ENCODE peak calls at places on chromosomes 16 and 17, in four cellular contexts. One of them, this sample, is unnamed.
A peak's percentile ranks its signal among the peaks of the same experiment; 100 is the strongest.

GRCh38 chr16:73054732-73055481 is 7.0 kb upstream of the ZFHX3 start:
- DNase-seq in HCT116: no peak
- DNase-seq in suprapubic skin: no peak
- DNase-seq in body of pancreas: no peak
- DNase-seq in this sample: no peak

GRCh38 chr16:82888616-82889015 is 261.8 kb downstream of the CDH13 start:
- DNase-seq in HCT116: no peak
- DNase-seq in suprapubic skin: no peak
- DNase-seq in body of pancreas: no peak
- DNase-seq in this sample: peak; percentile 20

GRCh38 chr17:17538417-17539391 is 42.5 kb upstream of the RASD1 start:
- DNase-seq in HCT116: no peak
- DNase-seq in suprapubic skin: no peak
- DNase-seq in body of pancreas: peak; percentile 84
- DNase-seq in this sample: peak; percentile 91

GRCh38 chr17:12959441-12959840 is 58.4 kb downstream of the ELAC2 start:
- DNase-seq in HCT116: no peak
- DNase-seq in suprapubic skin: no peak
- DNase-seq in body of pancreas: no peak
- DNase-seq in this sample: no peak

GRCh38 chr16:12541672-12542071 is 262.0 kb downstream of the CPPED1 start:
- DNase-seq in HCT116: no peak
- DNase-seq in suprapubic skin: no peak
- DNase-seq in body of pancreas: no peak
- DNase-seq in this sample: no peak

GRCh38 chr16:21167360-21167759 is 8.9 kb downstream of the LDAF1 start:
- DNase-seq in HCT116: peak; percentile 28
- DNase-seq in suprapubic skin: no peak
- DNase-seq in body of pancreas: no peak
- DNase-seq in this sample: no peak

GRCh38 chr17:29572691-29573557 is 4.4 kb downstream of the TP53I13 start:
- DNase-seq in HCT116: no peak
- DNase-seq in suprapubic skin: peak; percentile 82
- DNase-seq in body of pancreas: peak; percentile 61
- DNase-seq in this sample: no peak

GRCh38 chr17:82356028-82356427 is 3.0 kb upstream of the TEX19 start:
- DNase-seq in HCT116: no peak
- DNase-seq in suprapubic skin: no peak
- DNase-seq in body of pancreas: peak; percentile 81
- DNase-seq in this sample: peak; percentile 92

GRCh38 chr16:86789621-86790051 is 211.3 kb downstream of the FOXL1 start:
- DNase-seq in HCT116: no peak
- DNase-seq in suprapubic skin: no peak
- DNase-seq in body of pancreas: no peak
- DNase-seq in this sample: no peak

GRCh38 chr16:20925780-20926179 is 25.2 kb downstream of the LYRM1 start:
- DNase-seq in HCT116: no peak
- DNase-seq in suprapubic skin: no peak
- DNase-seq in body of pancreas: no peak
- DNase-seq in this sample: no peak

GRCh38 chr16:57531635-57532220 is 4.6 kb downstream of the CCDC102A start:
- DNase-seq in HCT116: no peak
- DNase-seq in suprapubic skin: peak; percentile 48
- DNase-seq in body of pancreas: no peak
- DNase-seq in this sample: no peak

GRCh38 chr16:57533366-57533617 is 3.1 kb downstream of the CCDC102A start:
- DNase-seq in HCT116: no peak
- DNase-seq in suprapubic skin: no peak
- DNase-seq in body of pancreas: no peak
- DNase-seq in this sample: no peak

GRCh38 chr16:57531253-57531575 is 5.2 kb downstream of the CCDC102A start:
- DNase-seq in HCT116: no peak
- DNase-seq in suprapubic skin: peak; percentile 35
- DNase-seq in body of pancreas: no peak
- DNase-seq in this sample: no peak

GRCh38 chr16:57533618-57534336 is 2.6 kb downstream of the CCDC102A start:
- DNase-seq in HCT116: no peak
- DNase-seq in suprapubic skin: peak; percentile 77
- DNase-seq in body of pancreas: no peak
- DNase-seq in this sample: no peak

DNA sequence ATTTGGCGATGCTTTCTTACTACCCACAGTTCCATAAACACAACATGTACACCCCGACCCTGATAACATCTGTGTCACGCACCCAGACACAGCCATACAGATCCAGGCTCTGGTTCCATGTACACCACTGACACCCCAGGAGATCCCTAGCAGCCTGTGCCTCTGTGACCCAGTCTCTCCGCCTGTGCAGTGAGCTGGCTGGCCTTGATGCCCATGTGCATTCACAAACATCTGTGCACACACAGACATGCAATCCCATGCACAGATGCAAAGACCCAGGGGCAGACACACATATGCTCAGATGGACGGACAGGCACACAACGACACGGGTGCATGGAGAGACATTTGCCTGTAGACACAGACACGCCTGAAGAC is 4.1 kb downstream of the CCDC102A start:
- DNase-seq in HCT116: no peak
- DNase-seq in suprapubic skin: peak; percentile 41
- DNase-seq in body of pancreas: no peak
- DNase-seq in this sample: no peak
- H3K4me3 ChIP-seq in HCT116: no peak overlapping the region
- H3K4me3 ChIP-seq in suprapubic skin: no peak overlapping the region
- H3K4me3 ChIP-seq in body of pancreas: no peak overlapping the region
- H3K4me3 ChIP-seq in this sample: no peak overlapping the region

DNA sequence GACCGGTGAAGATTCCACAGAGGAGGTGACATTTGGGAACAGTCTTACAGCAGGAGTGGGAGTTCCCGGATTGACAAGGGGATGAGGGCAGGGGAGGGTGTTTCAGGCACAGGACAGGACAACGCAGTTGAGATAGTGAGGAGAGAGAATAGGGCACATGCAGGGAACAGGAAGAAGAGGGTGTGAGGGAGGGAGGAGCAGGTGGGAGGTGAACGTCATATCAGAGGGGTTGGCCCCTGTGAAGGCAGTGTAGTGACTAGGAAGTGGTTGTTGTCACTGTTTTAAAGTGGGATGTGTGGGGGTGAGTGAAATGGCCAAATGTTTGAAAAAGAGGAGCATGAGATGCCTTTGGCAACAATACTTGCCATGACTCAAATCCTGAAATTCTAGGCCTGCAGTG is 12.2 kb downstream of the PRKCB start:
- DNase-seq in HCT116: no peak
- DNase-seq in suprapubic skin: no peak
- DNase-seq in body of pancreas: no peak
- DNase-seq in this sample: no peak
- TF ChIP-seq POLR2A in HCT116: no peak
- TF ChIP-seq POLR2A in suprapubic skin: no peak
- TF ChIP-seq POLR2A in body of pancreas: no peak
- TF ChIP-seq POLR2A in this sample: no peak

DNA sequence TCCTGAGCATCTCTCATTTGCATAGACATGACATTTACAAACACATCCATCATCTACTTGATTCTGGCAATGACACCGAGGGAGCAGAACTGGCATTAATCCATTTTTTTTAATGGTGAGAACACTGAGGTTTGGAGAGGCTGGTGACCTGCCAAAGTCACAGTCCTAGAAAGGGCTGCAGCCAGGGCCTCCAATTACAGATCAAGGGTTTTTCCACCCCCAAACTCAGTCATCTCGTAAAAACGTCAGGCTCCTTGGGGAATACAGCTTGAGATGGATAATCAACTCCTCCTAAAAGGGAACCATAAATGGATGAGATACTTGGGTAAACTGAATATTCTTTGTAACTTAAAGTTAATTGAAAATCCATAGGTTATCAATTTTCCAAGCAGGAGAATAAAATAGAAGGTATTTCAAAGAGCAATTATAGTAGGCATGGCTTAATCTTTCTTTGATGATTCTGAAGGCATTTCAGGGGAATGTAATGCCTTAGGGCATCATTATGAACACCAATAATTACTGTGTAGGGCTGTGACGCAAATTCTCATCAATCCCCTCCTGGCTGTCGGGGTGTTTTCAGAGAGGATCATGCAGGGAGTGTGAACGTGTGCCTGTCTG is 9.5 kb upstream of the MEOX1 start:
- DNase-seq in HCT116: no peak
- DNase-seq in suprapubic skin: no peak
- DNase-seq in body of pancreas: peak; percentile 48
- DNase-seq in this sample: peak; percentile 13
- H3K4me3 ChIP-seq in HCT116: no peak overlapping the region
- H3K4me3 ChIP-seq in suprapubic skin: no peak overlapping the region
- H3K4me3 ChIP-seq in body of pancreas: no peak overlapping the region
- H3K4me3 ChIP-seq in this sample: no peak overlapping the region

GRCh38 chr17:1755993-1756306 is 5.9 kb upstream of the SERPINF1 start:
- DNase-seq in HCT116: no peak
- DNase-seq in suprapubic skin: no peak
- DNase-seq in body of pancreas: no peak
- DNase-seq in this sample: no peak

GRCh38 chr17:1755252-1755992 is 6.4 kb upstream of the SERPINF1 start:
- DNase-seq in HCT116: no peak
- DNase-seq in suprapubic skin: no peak
- DNase-seq in body of pancreas: no peak
- DNase-seq in this sample: no peak

GRCh38 chr17:1752425-1752941 is 9.4 kb upstream of the SERPINF1 start:
- DNase-seq in HCT116: peak; percentile 45
- DNase-seq in suprapubic skin: no peak
- DNase-seq in body of pancreas: peak; percentile 65
- DNase-seq in this sample: no peak

GRCh38 chr17:1753767-1754429 is 8.0 kb upstream of the SERPINF1 start:
- DNase-seq in HCT116: no peak
- DNase-seq in suprapubic skin: no peak
- DNase-seq in body of pancreas: no peak
- DNase-seq in this sample: no peak

DNA sequence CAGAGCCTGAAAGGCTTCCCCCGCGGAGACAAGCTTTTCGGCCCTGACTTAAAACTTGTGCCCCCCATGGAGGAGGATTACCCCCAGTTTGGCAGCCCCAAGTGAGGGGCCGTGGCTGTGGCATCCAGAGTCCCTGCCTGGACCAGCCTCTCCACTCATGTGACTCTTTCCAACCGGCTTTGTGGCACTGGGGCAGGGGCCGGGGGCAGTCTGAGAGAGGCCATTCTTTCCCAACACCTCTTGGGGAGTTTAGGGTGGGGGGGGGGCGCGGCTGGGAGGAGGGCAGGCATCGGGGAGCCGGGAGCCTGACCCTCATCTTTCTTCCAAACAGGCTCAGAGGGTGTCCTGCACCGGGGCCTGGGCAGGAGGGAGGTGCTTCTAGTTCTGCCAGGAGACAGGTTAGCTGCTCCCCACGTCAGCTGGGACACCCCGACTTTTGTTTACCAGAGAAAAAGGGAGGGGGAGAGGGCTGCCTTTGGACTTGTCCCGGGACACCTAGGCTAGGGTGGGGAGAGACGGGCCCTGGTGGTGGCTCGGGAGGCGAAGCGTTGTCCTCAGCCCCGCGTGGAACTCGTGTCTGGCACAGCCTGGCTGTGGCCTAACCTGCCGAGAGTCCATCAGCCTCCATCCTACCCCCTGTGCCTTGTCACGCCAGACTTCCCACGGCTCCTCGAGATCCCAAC is 7.3 kb upstream of the SERPINF1 start:
- DNase-seq in HCT116: no peak
- DNase-seq in suprapubic skin: no peak
- DNase-seq in body of pancreas: no peak
- DNase-seq in this sample: no peak
- TF ChIP-seq POLR2A in HCT116: no peak
- TF ChIP-seq POLR2A in suprapubic skin: no peak
- TF ChIP-seq POLR2A in body of pancreas: no peak
- TF ChIP-seq POLR2A in this sample: no peak

GRCh38 chr17:4551141-4551540 is 4.0 kb downstream of the MYBBP1A start:
- DNase-seq in HCT116: no peak
- DNase-seq in suprapubic skin: no peak
- DNase-seq in body of pancreas: no peak
- DNase-seq in this sample: no peak
- H3K4me3 ChIP-seq in HCT116: no peak overlapping the region
- H3K4me3 ChIP-seq in suprapubic skin: no peak overlapping the region
- H3K4me3 ChIP-seq in body of pancreas: no peak overlapping the region
- H3K4me3 ChIP-seq in this sample: no peak overlapping the region

GRCh38 chr17:15309236-15309635 is 32.2 kb downstream of the TEKT3 start:
- DNase-seq in HCT116: no peak
- DNase-seq in suprapubic skin: no peak
- DNase-seq in body of pancreas: no peak
- DNase-seq in this sample: no peak
- TF ChIP-seq POLR2A in HCT116: no peak
- TF ChIP-seq POLR2A in suprapubic skin: no peak
- TF ChIP-seq POLR2A in body of pancreas: no peak
- TF ChIP-seq POLR2A in this sample: no peak

This sample was measured in prostate gland.